ENCODE peak calls at places on chromosomes 3 and 15, in seven cellular contexts. S, A, U, Y, Q, H and N are unnamed samples.

GRCh38 chr3:71582612-71583568 is 638 bp downstream of the FOXP1 start:
- DNase-seq in S (no peak), Q (peak; percentile 69), H (peak; percentile 91), U (peak; percentile 76), Y (peak; percentile 83), A (no peak), N (no peak)

GRCh38 chr3:10594915-10595314 is 89.5 kb upstream of the ATP2B2 start:
- DNase-seq in U (peak; percentile 65), A (peak; percentile 75), Q (no peak), Y (no peak), H (no peak), S (peak; percentile 46), N (peak; percentile 4)

GRCh38 chr3:30770387-30770786 is 124.1 kb downstream of the GADL1 start:
- DNase-seq in H (peak; percentile 56), Q (peak; percentile 25), S (peak; percentile 95), A (no peak), Y (no peak), U (peak; percentile 86), N (peak; percentile 84)

GRCh38 chr3:161348791-161349400 is 22.4 kb downstream of the SPTSSB start:
- DNase-seq in Q (no peak), Y (no peak), S (peak; percentile 34), H (no peak), U (peak; percentile 35), A (no peak), N (no peak)

GRCh38 chr3:48143977-48144376 is 44.2 kb downstream of the CDC25A start:
- DNase-seq in Q (no peak), H (no peak), S (no peak), U (no peak), A (no peak), Y (no peak), N (no peak)

GRCh38 chr3:102141096-102141912 is 292.0 kb downstream of the NFKBIZ start:
- DNase-seq in S (no peak), H (no peak), U (no peak), A (no peak), Q (no peak), Y (no peak), N (no peak)

GRCh38 chr3:49020335-49021212 is 1.3 kb upstream of the NDUFAF3 start:
- DNase-seq in U (no peak), A (no peak), Y (peak; percentile 64), H (peak; percentile 90), Q (no peak), S (no peak), N (no peak)

GRCh38 chr3:139674585-139675260 is 3.0 kb downstream of the NMNAT3 start:
- DNase-seq in Q (no peak), A (no peak), H (no peak), U (no peak), S (no peak), Y (no peak), N (no peak)

GRCh38 chr3:177514341-177515193 is 317.3 kb upstream of the TBL1XR1 start:
- DNase-seq in A (no peak), U (no peak), S (no peak), Y (no peak), Q (no peak), H (no peak), N (no peak)

GRCh38 chr15:89932880-89933279 is 20.1 kb upstream of the ARPIN start:
- DNase-seq in Y (no peak), A (no peak), S (no peak), H (no peak), Q (no peak), U (no peak), N (no peak)

GRCh38 chr3:72042397-72043211 is 257.7 kb upstream of the PROK2 start:
- DNase-seq in H (peak; percentile 77), U (peak; percentile 76), A (no peak), Y (no peak), Q (no peak), S (peak; percentile 88), N (peak; percentile 75)

GRCh38 chr3:132554437-132554836 is 42.6 kb upstream of the ACKR4 start:
- DNase-seq in U (peak; percentile 77), Y (no peak), Q (no peak), H (no peak), S (peak; percentile 22), A (no peak), N (peak; percentile 55)

GRCh38 chr3:127690823-127691452 is 18.2 kb downstream of the ABTB1 start:
- DNase-seq in S (peak; percentile 64), H (peak; percentile 78), A (no peak), Y (peak; percentile 22), U (peak; percentile 64), Q (no peak), N (no peak)

GRCh38 chr15:62118446-62118964 is 46.6 kb downstream of the C2CD4B start:
- DNase-seq in S (peak; percentile 36), A (no peak), H (no peak), U (no peak), Y (no peak), Q (no peak), N (no peak)

GRCh38 chr15:84594617-84595290 is 6.1 kb upstream of the ZSCAN2 start:
- DNase-seq in Y (no peak), S (no peak), U (no peak), H (no peak), A (no peak), Q (peak; percentile 15), N (no peak)

GRCh38 chr3:182369861-182370260 is 423.4 kb upstream of the ATP11B start:
- DNase-seq in A (no peak), S (no peak), Y (no peak), Q (no peak), H (no peak), U (no peak), N (no peak)

GRCh38 chr15:57213783-57214366 is 162.4 kb upstream of the CGNL1 start:
- DNase-seq in H (no peak), Y (no peak), A (no peak), U (peak; percentile 67), Q (no peak), S (peak; percentile 75), N (no peak)

GRCh38 chr15:60941448-60941847 is 287.7 kb downstream of the RORA start:
- DNase-seq in Q (no peak), A (no peak), U (peak; percentile 69), Y (no peak), S (peak; percentile 91), H (no peak), N (peak; percentile 60)

GRCh38 chr3:65466300-65466988 is 572.3 kb downstream of the MAGI1 start:
- DNase-seq in S (no peak), U (no peak), A (no peak), Q (no peak), H (no peak), Y (no peak), N (no peak)

GRCh38 chr3:66393486-66394260 is 107.1 kb downstream of the LRIG1 start:
- DNase-seq in U (peak; percentile 90), Q (no peak), S (peak; percentile 54), H (no peak), A (no peak), Y (no peak), N (peak; percentile 71)

GRCh38 chr3:73603771-73604171 is 21.0 kb downstream of the PDZRN3 start:
- DNase-seq in S (peak; percentile 88), U (peak; percentile 44), Y (no peak), Q (peak; percentile 55), A (no peak), H (no peak), N (peak; percentile 65)

GRCh38 chr15:45583731-45584639 is 3.2 kb upstream of the BLOC1S6 start:
- DNase-seq in U (no peak), Q (no peak), A (no peak), S (no peak), H (no peak), Y (no peak), N (no peak)

GRCh38 chr15:68424754-68425390 is 7.1 kb downstream of the ITGA11 start:
- DNase-seq in Y (no peak), U (no peak), Q (peak; percentile 21), H (peak; percentile 14), A (no peak), S (no peak), N (no peak)

GRCh38 chr15:65583701-65584100 is 27.2 kb downstream of the INTS14 start:
- DNase-seq in H (no peak), U (peak; percentile 61), A (no peak), Q (no peak), S (peak; percentile 23), Y (no peak), N (no peak)

GRCh38 chr3:150414989-150415388 is 6.9 kb downstream of the TSC22D2 start:
- DNase-seq in H (no peak), U (no peak), S (no peak), A (no peak), Y (no peak), Q (no peak), N (no peak)
- H3K4me3 ChIP-seq in H (peak overlapping the region; percentile 31), U (no peak overlapping the region), S (no peak overlapping the region), A (no peak overlapping the region), Y (no peak overlapping the region), Q (no peak overlapping the region), N (peak overlapping the region; percentile 98)

DNA sequence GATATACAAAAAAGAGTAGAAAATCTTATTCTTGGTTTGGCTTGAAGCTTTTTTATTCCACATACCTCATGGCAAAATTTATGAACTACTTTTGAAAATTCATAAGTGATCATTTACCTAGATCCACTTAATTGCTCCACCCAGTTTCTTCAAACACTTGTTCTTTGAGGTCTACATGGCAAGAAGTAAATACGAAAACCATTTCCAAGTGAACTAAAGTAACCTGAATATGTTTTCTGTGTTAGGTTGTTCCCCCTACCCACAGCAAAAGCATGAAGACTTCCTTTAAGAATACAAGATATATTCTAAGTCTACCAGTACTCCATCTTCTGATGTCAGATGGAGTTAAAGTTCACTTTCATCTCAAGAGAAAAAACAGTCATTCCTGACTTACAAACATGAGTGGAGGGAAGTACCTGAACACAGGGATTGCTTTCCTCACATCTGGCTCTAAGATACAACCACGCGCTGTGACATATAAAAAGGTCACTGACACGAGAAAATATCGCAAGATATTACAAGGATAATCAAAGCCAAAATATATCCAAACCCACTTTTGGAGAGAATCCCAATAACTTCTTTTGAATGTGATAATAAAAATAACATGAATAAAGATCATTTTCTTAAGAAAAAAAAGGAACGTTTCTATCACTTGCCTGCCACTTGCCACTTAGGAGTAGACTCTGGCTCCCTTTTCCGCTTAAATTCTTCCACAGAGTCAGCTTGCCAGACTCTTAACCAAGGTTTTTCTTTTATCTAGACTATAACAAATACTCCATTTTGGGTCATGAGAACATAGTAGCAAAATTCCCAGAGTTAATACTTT is 424.5 kb downstream of the TIGIT start:
- DNase-seq in S (no peak), Y (no peak), Q (no peak), A (no peak), H (no peak), U (no peak), N (no peak)
- H3K4me3 ChIP-seq in S (no peak overlapping the region), Y (no peak overlapping the region), Q (no peak overlapping the region), A (no peak overlapping the region), H (peak overlapping the region; percentile 56), U (no peak overlapping the region), N (no peak overlapping the region)

GRCh38 chr3:62876064-62876463 is 848 bp upstream of the CADPS start:
- DNase-seq in Q (no peak), A (peak; percentile 78), U (peak; percentile 56), Y (peak; percentile 45), S (peak; percentile 57), H (no peak), N (peak; percentile 16)
- H3K4me3 ChIP-seq in Q (no peak overlapping the region), A (peak overlapping the region; percentile 62), U (no peak overlapping the region), Y (no peak overlapping the region), S (no peak overlapping the region), H (no peak overlapping the region), N (no peak overlapping the region)

DNA sequence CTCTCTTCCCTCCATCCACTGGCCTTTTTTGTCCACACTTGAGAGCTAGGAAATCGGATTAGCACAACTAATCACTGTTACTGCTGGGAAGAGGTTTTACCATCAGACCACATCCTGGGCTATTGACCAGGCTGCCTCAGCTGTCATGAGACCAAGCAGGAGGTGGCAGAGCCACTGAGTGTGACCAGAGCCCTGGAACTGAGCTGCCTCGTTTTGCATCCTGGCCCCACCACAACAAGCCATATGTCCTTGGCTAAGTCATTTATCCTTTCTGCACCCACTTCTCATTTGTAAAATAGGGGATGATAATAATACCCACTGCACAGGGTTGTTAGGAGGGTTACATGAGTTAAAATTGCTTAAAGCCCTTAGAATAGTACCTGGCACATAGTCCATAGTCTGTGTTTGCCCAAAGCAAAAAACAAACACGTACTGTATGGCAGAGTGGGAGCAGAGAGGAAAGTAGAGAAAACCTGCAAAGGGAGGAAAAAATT is 34.1 kb downstream of the TMEM158 start:
- DNase-seq in Q (no peak), S (no peak), U (no peak), A (no peak), Y (no peak), H (no peak), N (no peak)
- H3K4me3 ChIP-seq in Q (no peak overlapping the region), S (no peak overlapping the region), U (no peak overlapping the region), A (no peak overlapping the region), Y (no peak overlapping the region), H (no peak overlapping the region), N (no peak overlapping the region)